ENCODE peak calls at places on chromosomes 16 and 17, in nine cellular contexts. S is Panc1, L is endothelial cell of umbilical vein, Y is vagina, I is GM23338, X is transverse colon, F is stomach, R is HCT116, V is sigmoid colon. O is an unnamed sample.

GRCh38 chr17:1362065-1362848 is 37.8 kb downstream of the YWHAE start:
- DNase-seq in S (no peak), L (peak), Y (no peak), I (no peak), X (no peak), F (no peak), R (no peak), V (no peak), O (no peak)

GRCh38 chr16:81553814-81554675 is 109.4 kb downstream of the CMIP start:
- DNase-seq in S (no peak), L (peak), Y (no peak), I (no peak), X (no peak), F (peak), R (no peak), V (no peak), O (no peak)

GRCh38 chr16:28574925-28575324 is 21.2 kb downstream of the SGF29 start:
- DNase-seq in S (no peak), L (no peak), Y (no peak), I (no peak), X (no peak), F (no peak), R (no peak), V (no peak), O (no peak)

GRCh38 chr17:57669671-57670529 is 75.2 kb downstream of the CCDC182 start:
- DNase-seq in S (no peak), L (no peak), Y (peak), I (no peak), X (no peak), F (no peak), R (no peak), V (peak), O (no peak)

GRCh38 chr17:30824002-30824355 is 513 bp downstream of the CRLF3 start:
- DNase-seq in S (no peak), L (no peak), Y (no peak), I (no peak), X (peak), F (no peak), R (no peak), V (no peak), O (no peak)

GRCh38 chr16:29864205-29864604 is 1.2 kb upstream of the CDIPT start:
- DNase-seq in S (no peak), L (no peak), Y (no peak), I (no peak), X (no peak), F (no peak), R (no peak), V (no peak), O (no peak)

GRCh38 chr16:8187782-8188372 is 402.4 kb downstream of the TMEM114 start:
- DNase-seq in S (no peak), L (no peak), Y (no peak), I (no peak), X (no peak), F (no peak), R (no peak), V (no peak), O (no peak)

GRCh38 chr16:82655315-82655714 is 28.5 kb downstream of the CDH13 start:
- DNase-seq in S (no peak), L (peak), Y (no peak), I (no peak), X (peak), F (peak), R (no peak), V (peak), O (no peak)

GRCh38 chr16:424033-424622 is 1.3 kb upstream of the RAB11FIP3 start:
- DNase-seq in S (peak), L (peak), Y (peak), I (no peak), X (peak), F (peak), R (no peak), V (peak), O (no peak)

GRCh38 chr17:72240333-72240732 is 119.5 kb downstream of the SOX9 start:
- DNase-seq in S (no peak), L (no peak), Y (no peak), I (no peak), X (no peak), F (no peak), R (no peak), V (no peak), O (no peak)

GRCh38 chr17:19470529-19471261 is 59.7 kb downstream of the RNF112 start:
- DNase-seq in S (no peak), L (no peak), Y (no peak), I (peak), X (peak), F (peak), R (no peak), V (peak), O (no peak)

GRCh38 chr16:10136916-10137315 is 45.3 kb downstream of the GRIN2A start:
- DNase-seq in S (no peak), L (no peak), Y (no peak), I (peak), X (no peak), F (no peak), R (no peak), V (no peak), O (no peak)

GRCh38 chr16:53417011-53417410 is 17.3 kb upstream of the RBL2 start:
- DNase-seq in S (no peak), L (no peak), Y (no peak), I (peak), X (no peak), F (no peak), R (no peak), V (no peak), O (no peak)

GRCh38 chr17:37191219-37191618 is 184.6 kb upstream of the C17orf78 start:
- DNase-seq in S (no peak), L (peak), Y (no peak), I (no peak), X (no peak), F (no peak), R (no peak), V (no peak), O (no peak)

GRCh38 chr17:2893422-2893914 is 97.2 kb downstream of the RAP1GAP2 start:
- DNase-seq in S (no peak), L (no peak), Y (no peak), I (no peak), X (peak), F (peak), R (peak), V (no peak), O (no peak)

GRCh38 chr17:1005361-1005946 is 8.5 kb downstream of the TIMM22 start:
- DNase-seq in S (no peak), L (peak), Y (no peak), I (no peak), X (peak), F (peak), R (no peak), V (peak), O (no peak)

GRCh38 chr17:76551685-76552084 is 11.8 kb downstream of the PRCD start:
- DNase-seq in S (no peak), L (no peak), Y (no peak), I (no peak), X (no peak), F (no peak), R (no peak), V (no peak), O (no peak)

GRCh38 chr17:57879437-57880085 is 29.7 kb upstream of the MRPS23 start:
- DNase-seq in S (no peak), L (no peak), Y (no peak), I (no peak), X (no peak), F (no peak), R (no peak), V (no peak), O (no peak)

GRCh38 chr16:49441366-49441780 is 67.8 kb downstream of the C16orf78 start:
- DNase-seq in S (no peak), L (no peak), Y (no peak), I (peak), X (peak), F (peak), R (no peak), V (no peak), O (no peak)

GRCh38 chr17:73924488-73925186 is 278.8 kb upstream of the RPL38 start:
- DNase-seq in S (no peak), L (no peak), Y (peak), I (no peak), X (no peak), F (no peak), R (no peak), V (no peak), O (no peak)

GRCh38 chr17:33106525-33107162 is 115.0 kb downstream of the SPACA3 start:
- DNase-seq in S (no peak), L (no peak), Y (no peak), I (peak), X (no peak), F (no peak), R (no peak), V (no peak), O (no peak)

GRCh38 chr16:76311260-76311659 is 34.1 kb downstream of the CNTNAP4 start:
- DNase-seq in S (no peak), L (no peak), Y (no peak), I (no peak), X (no peak), F (no peak), R (no peak), V (no peak), O (no peak)

GRCh38 chr16:5045499-5046115 is 11.9 kb upstream of the NAGPA start:
- DNase-seq in S (no peak), L (no peak), Y (no peak), I (no peak), X (no peak), F (no peak), R (no peak), V (no peak), O (no peak)

GRCh38 chr17:83201206-83202001 is 122.0 kb downstream of the METRNL start:
- DNase-seq in S (no peak), L (no peak), Y (no peak), I (no peak), X (peak), F (peak), R (no peak), V (peak), O (no peak)

GRCh38 chr16:6341993-6342392 is 990.7 kb upstream of the RBFOX1 start:
- DNase-seq in S (no peak), L (no peak), Y (no peak), I (peak), X (no peak), F (no peak), R (no peak), V (no peak), O (no peak)

GRCh38 chr16:49400611-49401010 is 27.0 kb downstream of the C16orf78 start:
- DNase-seq in S (no peak), L (no peak), Y (peak), I (no peak), X (no peak), F (no peak), R (no peak), V (no peak), O (no peak)

GRCh38 chr16:9092282-9092962 is 978 bp downstream of the HAPSTR1 start:
- DNase-seq in S (no peak), L (peak), Y (no peak), I (peak), X (peak), F (peak), R (no peak), V (peak), O (no peak)

GRCh38 chr17:81871387-81872120 is 417 bp upstream of the ARHGDIA start:
- DNase-seq in S (no peak), L (peak), Y (peak), I (peak), X (peak), F (peak), R (peak), V (peak), O (no peak)

GRCh38 chr16:76278976-76279375 is 1.8 kb downstream of the CNTNAP4 start:
- DNase-seq in S (peak), L (no peak), Y (no peak), I (peak), X (no peak), F (no peak), R (no peak), V (no peak), O (no peak)

GRCh38 chr17:65131946-65132345 is 5.2 kb upstream of the RGS9 start:
- DNase-seq in S (no peak), L (no peak), Y (no peak), I (no peak), X (no peak), F (no peak), R (no peak), V (no peak), O (no peak)

GRCh38 chr17:67800495-67800928 is 24.8 kb upstream of the BPTF start:
- DNase-seq in S (peak), L (peak), Y (no peak), I (peak), X (peak), F (peak), R (peak), V (peak), O (no peak)

GRCh38 chr16:56191807-56192643 is 736 bp downstream of the GNAO1 start:
- DNase-seq in S (no peak), L (no peak), Y (no peak), I (peak), X (no peak), F (no peak), R (no peak), V (no peak), O (no peak)

GRCh38 chr16:56195151-56195550 is 3.9 kb downstream of the GNAO1 start:
- DNase-seq in S (no peak), L (no peak), Y (no peak), I (no peak), X (no peak), F (no peak), R (no peak), V (no peak), O (no peak)

GRCh38 chr16:56192971-56193936 is 2.0 kb downstream of the GNAO1 start:
- DNase-seq in S (no peak), L (no peak), Y (no peak), I (peak), X (no peak), F (no peak), R (no peak), V (no peak), O (no peak)

GRCh38 chr16:56192644-56192960 is 1.3 kb downstream of the GNAO1 start:
- DNase-seq in S (no peak), L (no peak), Y (no peak), I (no peak), X (no peak), F (no peak), R (no peak), V (no peak), O (no peak)

DNA sequence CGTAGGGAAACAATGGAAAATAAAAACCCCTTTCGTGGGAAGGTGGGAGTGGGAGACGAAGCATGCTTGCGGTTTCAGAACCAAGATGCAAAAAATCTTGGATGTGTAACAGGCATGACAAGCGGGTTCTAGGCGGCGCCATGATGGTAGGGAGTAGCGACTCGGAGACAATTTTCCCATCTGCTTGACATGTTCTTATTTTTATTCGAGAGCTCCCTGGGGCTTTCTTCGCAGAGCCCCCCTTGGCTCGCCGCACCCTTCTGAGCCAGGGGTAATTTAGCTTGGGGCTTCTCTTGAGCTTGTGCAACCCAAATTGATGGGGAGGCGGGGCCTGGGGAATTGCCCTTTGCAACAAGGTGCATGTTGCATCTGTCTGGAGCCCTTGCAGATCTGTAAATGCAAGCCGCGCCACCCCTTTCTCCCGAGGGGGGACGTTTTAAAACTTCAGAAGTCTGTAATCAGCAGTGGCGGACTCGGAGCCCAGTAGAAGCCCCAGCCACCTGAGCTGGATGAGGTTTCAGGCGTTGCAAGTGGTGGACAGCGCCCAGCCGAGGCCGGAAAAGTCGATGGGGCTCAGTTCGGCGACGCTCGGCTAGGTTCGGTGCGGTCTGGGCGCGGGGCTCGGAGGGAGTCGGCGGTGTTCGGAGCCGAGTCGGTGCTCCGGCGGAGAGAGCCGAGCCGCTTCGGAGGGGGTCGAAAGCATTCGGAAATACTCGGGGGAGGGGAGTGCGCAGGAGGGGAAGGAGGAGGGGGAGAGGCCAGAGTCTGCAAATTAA is 2.9 kb downstream of the GNAO1 start:
- DNase-seq in S (no peak), L (peak), Y (peak), I (peak), X (peak), F (peak), R (no peak), V (peak), O (no peak)
- TF ChIP-seq POLR2AphosphoS5 in S (no peak), L (no peak), Y (no peak), I (no peak), X (no peak), F (no peak), R (no peak), V (no peak), O (no peak)

DNA sequence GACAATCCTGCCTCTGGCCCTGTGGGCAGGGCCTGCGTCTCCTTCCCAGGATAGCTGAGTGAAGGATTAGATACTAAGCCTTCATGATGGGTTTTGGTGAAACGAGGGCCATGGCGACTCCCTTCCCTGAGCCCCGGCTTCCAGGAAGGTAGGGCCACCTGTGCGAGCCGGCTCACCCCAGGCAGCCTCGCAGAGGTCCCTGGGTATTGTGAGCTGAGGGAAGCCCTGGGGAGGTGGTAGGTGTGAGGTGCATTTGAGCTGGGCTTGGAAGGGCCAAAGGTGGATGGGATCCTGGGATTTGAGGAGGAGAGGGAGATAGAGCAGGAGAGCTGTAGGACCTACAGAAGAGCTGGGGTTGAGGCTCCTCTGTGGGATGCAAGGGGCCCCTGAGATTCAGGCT is 6.5 kb upstream of the P2RX1 start:
- DNase-seq in S (no peak), L (no peak), Y (no peak), I (no peak), X (no peak), F (no peak), R (no peak), V (no peak), O (no peak)
- TF ChIP-seq POLR2AphosphoS5 in S (no peak), L (no peak), Y (no peak), I (no peak), X (no peak), F (no peak), R (no peak), V (no peak), O (no peak)

GRCh38 chr17:66589892-66590291 is 245.0 kb upstream of the CACNG5 start:
- DNase-seq in S (no peak), L (no peak), Y (peak), I (no peak), X (no peak), F (no peak), R (no peak), V (no peak), O (no peak)
- TF ChIP-seq POLR2AphosphoS5 in S (no peak), L (no peak), Y (no peak), I (no peak), X (no peak), F (no peak), R (no peak), V (no peak), O (no peak)

DNA sequence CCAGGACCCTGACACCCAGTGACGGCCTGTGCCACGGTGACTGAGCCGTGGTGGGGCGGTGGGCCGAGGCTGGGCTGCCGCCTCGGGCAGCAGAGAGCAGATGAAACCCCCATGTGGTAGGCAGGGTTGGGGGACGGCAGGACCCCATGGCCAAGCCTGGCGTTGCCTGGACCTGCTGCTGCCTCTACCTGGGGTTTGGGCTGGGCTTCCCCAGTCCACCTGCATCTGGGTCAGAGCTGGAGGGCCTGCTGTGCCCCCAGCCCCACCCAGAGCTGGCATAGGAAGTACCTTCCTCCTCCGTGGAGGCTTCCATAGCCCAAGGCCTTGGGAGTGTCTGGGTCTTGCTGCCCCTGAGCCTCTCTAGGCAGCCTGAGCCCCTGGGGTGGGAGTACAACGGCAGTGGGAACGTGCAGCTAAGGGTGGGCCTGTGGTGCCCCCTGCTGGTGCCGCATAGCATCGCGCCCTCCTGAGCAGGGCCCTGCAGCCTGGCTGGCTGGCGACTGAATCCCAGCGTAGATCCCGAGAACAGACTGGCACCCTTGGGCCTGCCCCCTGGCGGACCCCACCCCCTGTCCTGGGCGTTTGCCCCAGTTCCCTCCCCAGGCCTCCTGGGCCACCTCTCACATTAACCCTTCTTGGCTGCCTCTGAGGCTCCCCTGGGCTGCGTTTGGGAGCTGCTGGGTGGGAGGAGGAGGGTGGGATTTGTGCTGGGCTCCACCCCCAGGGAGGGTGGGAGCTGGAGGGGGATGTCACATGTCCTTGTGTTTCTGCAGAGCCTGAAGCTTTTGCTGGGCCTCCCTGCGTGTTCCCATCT is 12.6 kb upstream of the ATP6V0C start:
- DNase-seq in S (peak), L (peak), Y (no peak), I (peak), X (peak), F (peak), R (no peak), V (peak), O (no peak)
- TF ChIP-seq POLR2AphosphoS5 in S (no peak), L (no peak), Y (peak), I (peak), X (no peak), F (peak), R (no peak), V (no peak), O (no peak)

GRCh38 chr16:89917773-89918452 is 749 bp upstream of the MC1R start:
- DNase-seq in S (no peak), L (peak), Y (no peak), I (peak), X (peak), F (peak), R (peak), V (peak), O (peak)
- TF ChIP-seq POLR2AphosphoS5 in S (peak), L (peak), Y (peak), I (peak), X (peak), F (peak), R (peak), V (peak), O (no peak)